ENCODE peak calls at places on chromosome X, in four cellular contexts. L is glutamatergic neuron, H is HCT116, O is cardiac muscle cell. X is an unnamed sample.

GRCh38 chrX:37578045-37578444 is 6.6 kb downstream of the LANCL3 start:
- DNase-seq in L (no peak), H (no peak), O (no peak), X (no peak)

GRCh38 chrX:68438575-68438974 is 5.3 kb upstream of the OPHN1 start:
- DNase-seq in L (no peak), H (no peak), O (no peak), X (no peak)

GRCh38 chrX:23248187-23248586 is 86.5 kb upstream of the PTCHD1 start:
- DNase-seq in O (no peak), L (no peak), H (no peak), X (no peak)

GRCh38 chrX:34873500-34874225 is 68.9 kb upstream of the FAM47B start:
- DNase-seq in O (peak; percentile 74), H (no peak), L (no peak), X (no peak)

GRCh38 chrX:104482757-104483156 is 83.2 kb upstream of the IL1RAPL2 start:
- DNase-seq in O (no peak), L (no peak), H (no peak), X (no peak)

GRCh38 chrX:12955882-12956703 is 18.8 kb upstream of the TMSB4X start:
- DNase-seq in L (no peak), H (peak; percentile 46), O (peak; percentile 84), X (peak; percentile 18)

GRCh38 chrX:17805120-17805519 is 56.0 kb downstream of the RAI2 start:
- DNase-seq in L (no peak), O (no peak), H (no peak), X (no peak)

GRCh38 chrX:41921492-41922124 is 1.7 kb downstream of the CASK start:
- DNase-seq in H (no peak), L (no peak), O (peak; percentile 78), X (no peak)

GRCh38 chrX:63889001-63889400 is 104.0 kb upstream of the ARHGEF9 start:
- DNase-seq in L (no peak), O (no peak), H (no peak), X (no peak)

GRCh38 chrX:22760513-22761057 is 239.2 kb upstream of the DDX53 start:
- DNase-seq in O (no peak), L (no peak), H (no peak), X (peak; percentile 10)

GRCh38 chrX:134894373-134894895 is 96.4 kb upstream of the SMIM10 start:
- DNase-seq in O (no peak), H (no peak), L (no peak), X (no peak)

GRCh38 chrX:66863721-66864120 is 224.8 kb upstream of the EDA2R start:
- DNase-seq in H (no peak), O (no peak), L (no peak), X (no peak)

GRCh38 chrX:115531818-115532403 is 29.1 kb upstream of the PLS3 start:
- DNase-seq in H (no peak), O (peak; percentile 41), L (no peak), X (no peak)

DNA sequence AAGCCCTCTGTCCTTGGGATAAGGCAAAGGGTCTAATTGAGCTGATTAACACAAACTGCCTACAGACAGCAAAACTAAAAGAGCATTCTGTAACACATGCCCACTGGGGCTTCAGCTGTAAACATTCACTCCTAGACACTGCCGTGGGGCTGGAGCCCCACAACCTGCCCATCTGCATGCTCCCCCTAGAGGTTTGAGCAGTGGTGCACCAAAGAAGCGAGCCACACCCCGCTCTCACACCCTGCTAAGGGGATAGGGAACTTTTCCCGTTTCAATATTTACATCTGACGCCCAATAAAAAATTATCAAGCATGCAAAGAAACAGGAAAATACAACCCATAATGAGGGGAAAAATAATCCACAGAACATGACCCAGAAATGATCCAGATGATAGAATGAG is 46.9 kb upstream of the HSD17B10 start:
- DNase-seq in O (no peak), L (no peak), H (no peak), X (peak; percentile 31)
- TF ChIP-seq CTCF in O (peak; percentile 38), L (no peak), H (peak; percentile 29), X (peak; percentile 49)

GRCh38 chrX:368811-369562 is 17.7 kb downstream of the PPP2R3B start:
- DNase-seq in L (no peak), O (peak; percentile 24), H (no peak), X (no peak)

GRCh38 chrX:370963-371745 is 15.6 kb downstream of the PPP2R3B start:
- DNase-seq in O (no peak), H (no peak), L (peak; percentile 45), X (no peak)

GRCh38 chrX:371907-372306 is 14.8 kb downstream of the PPP2R3B start:
- DNase-seq in H (no peak), L (no peak), O (no peak), X (no peak)

GRCh38 chrX:369563-370101 is 17.1 kb downstream of the PPP2R3B start:
- DNase-seq in H (no peak), O (no peak), L (no peak), X (no peak)

GRCh38 chrX:370244-370962 is 16.3 kb downstream of the PPP2R3B start:
- DNase-seq in O (no peak), L (no peak), H (no peak), X (no peak)
- TF ChIP-seq CTCF in O (no peak), L (no peak), H (no peak), X (no peak)

DNA sequence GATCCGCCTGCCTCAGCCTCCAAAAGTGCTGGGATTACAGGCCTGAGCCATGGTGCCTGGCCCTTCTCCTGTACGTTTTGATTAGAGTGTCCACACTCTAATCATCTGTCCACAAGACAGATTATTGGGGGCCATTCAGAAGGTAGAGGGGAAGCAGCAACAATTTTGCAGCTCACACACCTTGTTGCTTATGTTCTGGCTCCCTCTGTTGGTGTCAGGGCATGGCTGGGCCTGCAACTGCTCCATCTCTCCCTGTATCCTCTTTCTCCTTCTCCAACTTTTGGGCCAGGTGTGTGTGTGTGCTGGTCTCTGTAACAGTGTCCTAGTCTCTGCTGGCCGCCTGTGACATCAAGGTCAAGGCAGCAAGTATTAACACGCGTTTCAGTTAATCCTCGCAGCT is 125.5 kb upstream of the MBNL3 start:
- DNase-seq in O (no peak), L (no peak), H (no peak), X (peak; percentile 6)
- TF ChIP-seq CTCF in O (peak; percentile 30), L (no peak), H (peak; percentile 12), X (peak; percentile 26)

DNA sequence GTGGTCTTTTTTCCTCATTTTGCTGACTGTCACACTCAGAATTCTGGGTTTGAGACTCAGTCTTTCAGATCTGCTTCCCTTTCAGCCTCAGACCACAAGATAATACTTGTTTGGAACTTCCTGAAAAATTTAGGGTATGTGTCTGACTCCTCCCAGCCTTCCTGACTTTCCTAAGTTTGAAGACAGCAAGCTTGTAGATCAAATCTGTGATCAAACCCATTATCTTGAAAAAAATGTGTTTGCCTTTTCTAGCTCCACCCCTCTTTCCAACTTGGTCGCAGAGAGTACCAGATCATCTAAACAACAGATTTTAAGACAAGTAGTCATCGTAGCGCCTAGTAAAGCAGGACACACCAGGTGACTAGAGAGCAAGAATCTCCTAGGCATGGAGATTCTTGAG is 9.9 kb downstream of the BCAP31 start:
- DNase-seq in L (no peak), H (no peak), O (no peak), X (no peak)
- TF ChIP-seq CTCF in L (no peak), H (no peak), O (no peak), X (no peak)

GRCh38 chrX:53244610-53245009 is 19.6 kb upstream of the KDM5C start:
- DNase-seq in O (no peak), L (no peak), H (no peak), X (no peak)
- TF ChIP-seq CTCF in O (peak; percentile 38), L (peak; percentile 46), H (peak; percentile 20), X (no peak)

GRCh38 chrX:76127341-76127740 is 45.5 kb upstream of the PBDC1 start:
- DNase-seq in H (no peak), L (no peak), O (no peak), X (no peak)
- TF ChIP-seq CTCF in H (no peak), L (no peak), O (no peak), X (peak; percentile 39)

GRCh38 chrX:149940015-149940716 is 1.9 kb upstream of the EOLA2 start:
- DNase-seq in H (peak; percentile 94), O (peak; percentile 99), L (peak; percentile 90), X (peak; percentile 92)
- TF ChIP-seq CTCF in H (no peak), O (no peak), L (peak; percentile 18), X (no peak)

GRCh38 chrX:130120746-130121504 is 10.6 kb upstream of the ELF4 start:
- DNase-seq in H (no peak), O (peak; percentile 79), L (peak; percentile 75), X (peak; percentile 73)
- TF ChIP-seq CTCF in H (no peak), O (peak; percentile 57), L (peak; percentile 55), X (peak; percentile 53)

X was measured in BE2C.